ENCODE peak calls at places on chromosomes 3 and 15, in nine cellular contexts. M is GM12892, Y is GM12878, O is suprapubic skin, I is GM23338, D is GM12891, A is transverse colon, V is stomach, T is breast epithelium. Q is an unnamed sample.
A peak's percentile ranks its signal among the peaks of the same experiment; 100 is the strongest.

GRCh38 chr15:85753261-85753660 is 41.5 kb downstream of the KLHL25 start:
- DNase-seq in M (no peak), Y (no peak), O (no peak), I (no peak), D (no peak), A (no peak), V (no peak), T (no peak), Q (no peak)

GRCh38 chr15:65638107-65638506 is 16.4 kb downstream of the SLC24A1 start:
- DNase-seq in M (no peak), Y (no peak), O (no peak), I (peak; percentile 37), D (no peak), A (no peak), V (no peak), T (no peak), Q (no peak)

GRCh38 chr15:48190932-48191573 is 412 bp upstream of the CTXN2 start:
- DNase-seq in M (no peak), Y (no peak), O (no peak), I (peak; percentile 95), D (peak; percentile 5), A (peak; percentile 71), V (peak; percentile 52), T (no peak), Q (peak; percentile 65)

GRCh38 chr3:151147299-151147698 is 55.7 kb downstream of the GPR171 start:
- DNase-seq in M (no peak), Y (no peak), O (no peak), I (no peak), D (no peak), A (no peak), V (no peak), T (no peak), Q (no peak)

GRCh38 chr3:45817788-45818523 is 21.6 kb upstream of the SLC6A20 start:
- DNase-seq in M (no peak), Y (no peak), O (no peak), I (no peak), D (no peak), A (peak; percentile 31), V (peak; percentile 57), T (peak; percentile 83), Q (peak; percentile 87)

GRCh38 chr3:129046732-129047552 is 13.6 kb upstream of the GP9 start:
- DNase-seq in M (no peak), Y (no peak), O (no peak), I (no peak), D (no peak), A (peak; percentile 7), V (peak; percentile 73), T (no peak), Q (no peak)

GRCh38 chr3:106058485-106058884 is 189.7 kb upstream of the CBLB start:
- DNase-seq in M (no peak), Y (no peak), O (no peak), I (no peak), D (no peak), A (no peak), V (no peak), T (no peak), Q (no peak)

GRCh38 chr3:195255571-195256501 is 15.1 kb downstream of the XXYLT1 start:
- DNase-seq in M (no peak), Y (no peak), O (no peak), I (no peak), D (no peak), A (no peak), V (no peak), T (no peak), Q (no peak)

GRCh38 chr3:9932843-9933560 is 632 bp upstream of the CRELD1 start:
- DNase-seq in M (peak; percentile 82), Y (peak; percentile 40), O (peak; percentile 94), I (peak; percentile 88), D (peak; percentile 81), A (peak; percentile 89), V (peak; percentile 83), T (peak; percentile 84), Q (peak; percentile 84)

GRCh38 chr15:29859981-29860745 is 37.9 kb upstream of the TJP1 start:
- DNase-seq in M (no peak), Y (no peak), O (no peak), I (no peak), D (no peak), A (no peak), V (no peak), T (no peak), Q (no peak)

GRCh38 chr15:92907880-92908279 is 7.8 kb downstream of the CHD2 start:
- DNase-seq in M (no peak), Y (no peak), O (no peak), I (no peak), D (no peak), A (no peak), V (no peak), T (no peak), Q (peak; percentile 86)
- TF ChIP-seq POLR2AphosphoS5 in M (no peak), Y (no peak), O (no peak), I (no peak), D (no peak), A (no peak), V (no peak), T (no peak), Q (no peak)

GRCh38 chr3:188848947-188849346 is 322.8 kb upstream of the TPRG1 start:
- DNase-seq in M (no peak), Y (no peak), O (no peak), I (no peak), D (no peak), A (no peak), V (no peak), T (no peak), Q (no peak)

GRCh38 chr3:188855690-188856089 is 316.1 kb upstream of the TPRG1 start:
- DNase-seq in M (no peak), Y (no peak), O (no peak), I (no peak), D (no peak), A (no peak), V (no peak), T (no peak), Q (no peak)

GRCh38 chr3:188860147-188860546 is 311.6 kb upstream of the TPRG1 start:
- DNase-seq in M (no peak), Y (no peak), O (no peak), I (no peak), D (no peak), A (no peak), V (no peak), T (no peak), Q (no peak)

GRCh38 chr3:188853896-188854295 is 317.9 kb upstream of the TPRG1 start:
- DNase-seq in M (no peak), Y (no peak), O (no peak), I (no peak), D (no peak), A (no peak), V (no peak), T (no peak), Q (no peak)

GRCh38 chr3:188854395-188855149 is 317.2 kb upstream of the TPRG1 start:
- DNase-seq in M (no peak), Y (no peak), O (no peak), I (no peak), D (no peak), A (no peak), V (no peak), T (no peak), Q (no peak)
- TF ChIP-seq POLR2AphosphoS5 in M (no peak), Y (no peak), O (peak; percentile 10), I (no peak), D (no peak), A (no peak), V (no peak), T (no peak), Q (no peak)

GRCh38 chr3:174439621-174440349 is 419.3 kb upstream of the NAALADL2 start:
- DNase-seq in M (no peak), Y (no peak), O (peak; percentile 64), I (peak; percentile 25), D (no peak), A (peak; percentile 17), V (peak; percentile 26), T (peak; percentile 27), Q (peak; percentile 84)

GRCh38 chr3:174438501-174439156 is 420.5 kb upstream of the NAALADL2 start:
- DNase-seq in M (no peak), Y (no peak), O (no peak), I (no peak), D (no peak), A (no peak), V (no peak), T (no peak), Q (peak; percentile 43)

GRCh38 chr3:174440741-174441587 is 418.2 kb upstream of the NAALADL2 start:
- DNase-seq in M (peak; percentile 17), Y (no peak), O (peak; percentile 90), I (peak; percentile 95), D (peak; percentile 44), A (peak; percentile 85), V (peak; percentile 84), T (peak; percentile 83), Q (peak; percentile 90)

GRCh38 chr3:174441588-174442316 is 417.4 kb upstream of the NAALADL2 start:
- DNase-seq in M (no peak), Y (no peak), O (no peak), I (peak; percentile 17), D (no peak), A (no peak), V (no peak), T (no peak), Q (peak; percentile 54)

DNA sequence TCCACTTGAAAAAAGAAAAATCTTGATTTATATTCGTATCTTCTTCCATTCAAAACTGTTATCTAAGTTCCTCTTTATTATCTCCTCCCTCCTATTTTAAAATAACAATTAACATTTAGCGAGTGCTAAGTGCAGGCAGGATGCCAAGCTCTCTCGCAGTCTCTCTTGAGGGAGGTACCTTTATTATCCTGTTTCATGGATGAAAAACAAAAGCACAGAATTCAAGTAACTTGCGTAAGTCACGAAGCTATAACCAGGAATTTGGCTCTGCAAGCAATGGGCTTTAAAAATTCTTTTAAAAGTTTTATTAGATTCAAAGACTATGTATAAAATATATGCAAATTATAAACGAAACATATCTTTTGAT is 418.8 kb upstream of the NAALADL2 start:
- DNase-seq in M (no peak), Y (no peak), O (no peak), I (peak; percentile 59), D (no peak), A (peak; percentile 16), V (no peak), T (no peak), Q (no peak)
- TF ChIP-seq POLR2AphosphoS5 in M (no peak), Y (no peak), O (no peak), I (no peak), D (no peak), A (no peak), V (no peak), T (no peak), Q (no peak)

GRCh38 chr15:96802870-96803269 is 472.4 kb downstream of the NR2F2 start:
- DNase-seq in M (no peak), Y (no peak), O (no peak), I (peak; percentile 33), D (no peak), A (no peak), V (no peak), T (no peak), Q (no peak)

GRCh38 chr15:96807361-96807760 is 476.9 kb downstream of the NR2F2 start:
- DNase-seq in M (no peak), Y (no peak), O (no peak), I (no peak), D (no peak), A (no peak), V (no peak), T (no peak), Q (no peak)

DNA sequence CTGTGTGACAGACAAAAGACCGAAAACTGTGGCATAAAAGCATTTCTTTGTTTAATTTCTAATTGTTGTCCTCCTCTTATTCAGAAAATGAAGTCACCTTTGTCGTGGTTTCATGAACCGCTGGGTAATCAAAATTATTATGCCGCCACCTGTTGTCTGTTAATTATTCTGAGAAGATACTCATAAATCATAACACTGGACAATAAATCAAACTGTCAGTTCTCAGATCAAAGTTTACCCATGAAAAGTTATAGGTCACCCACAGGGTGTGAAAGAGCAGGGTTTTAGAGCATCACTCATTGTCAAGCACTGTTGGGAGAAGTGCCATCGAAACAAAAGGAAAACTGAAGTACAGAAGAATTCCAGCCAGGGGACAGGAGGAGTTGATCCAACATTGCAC is 474.3 kb downstream of the NR2F2 start:
- DNase-seq in M (no peak), Y (no peak), O (no peak), I (no peak), D (no peak), A (no peak), V (no peak), T (no peak), Q (no peak)
- TF ChIP-seq POLR2AphosphoS5 in M (no peak), Y (no peak), O (no peak), I (no peak), D (no peak), A (no peak), V (no peak), T (no peak), Q (no peak)

Q was measured in endothelial cell of umbilical vein.